ENCODE peak calls at places on chromosomes 16 and 17, in eight cellular contexts. U, Z, O, Q, R, S, C and W are unnamed samples.

GRCh38 chr16:1119129-1119528 is 23.1 kb upstream of the C1QTNF8 start:
- DNase-seq in U (no peak), Z (no peak), O (no peak), Q (no peak), R (no peak), S (no peak), C (no peak), W (no peak)

GRCh38 chr17:21358682-21359482 is 17.3 kb upstream of the KCNJ12 start:
- DNase-seq in U (no peak), Z (no peak), O (no peak), Q (no peak), R (no peak), S (no peak), C (peak), W (no peak)

GRCh38 chr17:77451894-77452852 is 311.4 kb downstream of the SEC14L1 start:
- DNase-seq in U (no peak), Z (no peak), O (peak), Q (peak), R (no peak), S (peak), C (peak), W (peak)

GRCh38 chr17:57415737-57416354 is 159.5 kb downstream of the MSI2 start:
- DNase-seq in U (no peak), Z (no peak), O (no peak), Q (no peak), R (no peak), S (no peak), C (no peak), W (no peak)

GRCh38 chr16:27819881-27820610 is 243.5 kb downstream of the GSG1L start:
- DNase-seq in U (no peak), Z (no peak), O (peak), Q (no peak), R (no peak), S (peak), C (no peak), W (no peak)

GRCh38 chr17:6099492-6099891 is 29.3 kb downstream of the WSCD1 start:
- DNase-seq in U (no peak), Z (no peak), O (no peak), Q (no peak), R (no peak), S (no peak), C (no peak), W (no peak)

GRCh38 chr16:66925322-66925840 is at the start of gene RRAD:
- DNase-seq in U (no peak), Z (no peak), O (no peak), Q (no peak), R (no peak), S (no peak), C (no peak), W (no peak)

GRCh38 chr16:89409161-89409711 is 81.1 kb downstream of the ANKRD11 start:
- DNase-seq in U (no peak), Z (no peak), O (no peak), Q (no peak), R (no peak), S (peak), C (no peak), W (no peak)

GRCh38 chr16:56643080-56643778 is 4.8 kb downstream of the MT1A start:
- DNase-seq in U (peak), Z (no peak), O (peak), Q (peak), R (no peak), S (peak), C (peak), W (peak)
- TF ChIP-seq POLR2AphosphoS5 in U (peak), Z (peak), O (no peak), Q (no peak), R (no peak), S (no peak), C (no peak), W (peak)

GRCh38 chr16:7303014-7303676 is 29.5 kb upstream of the RBFOX1 start:
- DNase-seq in U (no peak), Z (no peak), O (no peak), Q (no peak), R (no peak), S (no peak), C (no peak), W (no peak)
- TF ChIP-seq CTCF in U (no peak), Z (no peak), O (no peak), Q (no peak), R (no peak), S (no peak), C (no peak), W (no peak)

DNA sequence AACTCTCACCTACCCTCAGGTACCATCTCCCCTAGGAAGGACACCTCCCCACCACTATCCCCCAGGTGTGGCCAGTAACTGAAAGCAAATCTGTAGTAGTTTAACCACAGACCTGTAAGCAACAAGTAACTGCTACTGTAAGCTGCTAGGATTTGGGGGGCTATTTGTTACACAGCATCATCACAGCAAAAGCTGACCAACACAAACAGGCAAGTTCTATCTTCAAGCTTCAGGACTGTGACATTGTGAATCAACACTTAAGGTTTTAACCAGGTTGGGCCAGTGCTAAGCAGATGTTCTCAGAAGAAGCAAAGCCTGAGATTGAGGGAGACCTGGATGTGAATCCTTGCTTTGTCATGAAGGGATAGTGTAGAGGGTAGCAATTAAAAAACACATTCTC is 47.0 kb downstream of the ABCC6 start:
- DNase-seq in U (no peak), Z (no peak), O (no peak), Q (no peak), R (no peak), S (no peak), C (no peak), W (no peak)
- TF ChIP-seq POLR2AphosphoS5 in U (no peak), Z (no peak), O (no peak), Q (no peak), R (no peak), S (no peak), C (no peak), W (no peak)

GRCh38 chr17:4583796-4584124 is 569 bp upstream of the SMTNL2 start:
- DNase-seq in U (peak), Z (no peak), O (no peak), Q (no peak), R (no peak), S (peak), C (no peak), W (no peak)
- TF ChIP-seq CTCF in U (peak), Z (peak), O (no peak), Q (no peak), R (no peak), S (no peak), C (no peak), W (no peak)

DNA sequence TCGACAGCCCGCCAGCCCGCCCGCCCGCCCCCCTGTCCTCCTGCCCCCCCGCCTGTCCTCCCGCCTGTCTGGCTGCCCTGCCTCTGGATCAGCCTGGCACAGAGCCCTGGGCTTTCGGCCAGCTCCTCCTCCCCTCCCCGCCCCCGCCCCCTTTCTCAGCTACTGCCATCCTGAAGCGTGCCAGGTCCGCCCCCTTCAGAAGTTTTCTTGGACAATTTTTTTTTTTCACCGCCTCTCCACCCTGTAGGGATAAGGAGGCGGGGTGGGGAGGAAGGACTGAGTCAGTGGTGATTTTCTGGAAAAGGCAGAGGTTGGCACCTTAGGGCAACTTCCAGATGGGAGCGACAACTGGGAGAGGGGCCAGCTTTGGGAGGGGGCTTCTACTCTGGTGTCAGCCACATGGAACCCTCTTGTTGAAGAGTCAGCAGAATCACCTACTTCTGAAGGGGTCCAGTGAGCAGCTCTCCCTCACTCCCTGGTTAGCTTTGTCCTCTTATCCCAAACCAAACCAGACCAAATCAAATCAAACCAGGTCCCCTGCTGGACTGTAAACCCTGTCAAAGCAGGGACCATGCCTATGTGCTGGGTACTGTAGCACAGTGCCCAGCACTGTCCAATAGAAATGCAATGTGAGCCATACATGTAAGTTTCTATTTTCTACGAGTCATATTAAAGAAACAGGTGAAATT is 19.7 kb downstream of the IGF2BP1 start:
- DNase-seq in U (peak), Z (no peak), O (peak), Q (no peak), R (no peak), S (no peak), C (peak), W (peak)
- TF ChIP-seq POLR2AphosphoS5 in U (peak), Z (no peak), O (no peak), Q (no peak), R (no peak), S (no peak), C (no peak), W (no peak)

GRCh38 chr16:8571061-8571596 is 19.2 kb downstream of the TMEM114 start:
- DNase-seq in U (no peak), Z (no peak), O (no peak), Q (no peak), R (no peak), S (no peak), C (no peak), W (no peak)
- TF ChIP-seq CTCF in U (no peak), Z (no peak), O (no peak), Q (no peak), R (no peak), S (no peak), C (no peak), W (no peak)

GRCh38 chr17:2967515-2967914 is 95.9 kb downstream of the OR1D5 start:
- DNase-seq in U (no peak), Z (no peak), O (no peak), Q (no peak), R (no peak), S (no peak), C (no peak), W (no peak)
- TF ChIP-seq POLR2AphosphoS5 in U (no peak), Z (peak), O (no peak), Q (no peak), R (no peak), S (no peak), C (no peak), W (peak)